ENCODE peak calls at places on chromosomes 4 and X, in six cellular contexts. One of them, this sample, is unnamed.

GRCh38 chr4:155703486-155704227 is 37.0 kb downstream of the GUCY1A1 start:
- DNase-seq in GM23248: peak; percentile 38
- DNase-seq in HCT116: no peak
- DNase-seq in MM.1S: no peak
- DNase-seq in SK-N-SH: no peak
- DNase-seq in neural progenitor cell: no peak
- DNase-seq in this sample: peak; percentile 48

GRCh38 chr4:70936200-70936787 is 34.1 kb downstream of the MOB1B start:
- DNase-seq in GM23248: no peak
- DNase-seq in neural progenitor cell: no peak
- DNase-seq in SK-N-SH: no peak
- DNase-seq in MM.1S: no peak
- DNase-seq in HCT116: no peak
- DNase-seq in this sample: no peak

GRCh38 chr4:7811536-7812190 is 128.0 kb downstream of the AFAP1 start:
- DNase-seq in MM.1S: no peak
- DNase-seq in neural progenitor cell: peak; percentile 61
- DNase-seq in GM23248: peak; percentile 63
- DNase-seq in HCT116: no peak
- DNase-seq in SK-N-SH: no peak
- DNase-seq in this sample: no peak

GRCh38 chr4:166827653-166828052 is 406.6 kb downstream of the SPOCK3 start:
- DNase-seq in GM23248: no peak
- DNase-seq in SK-N-SH: no peak
- DNase-seq in MM.1S: no peak
- DNase-seq in HCT116: no peak
- DNase-seq in neural progenitor cell: no peak
- DNase-seq in this sample: no peak

GRCh38 chr4:81648576-81649272 is 177.0 kb upstream of the RASGEF1B start:
- DNase-seq in MM.1S: peak; percentile 82
- DNase-seq in SK-N-SH: no peak
- DNase-seq in HCT116: no peak
- DNase-seq in neural progenitor cell: no peak
- DNase-seq in GM23248: no peak
- DNase-seq in this sample: no peak

GRCh38 chrX:135411893-135412292 is 9.9 kb upstream of the SMIM10L2A start:
- DNase-seq in SK-N-SH: no peak
- DNase-seq in neural progenitor cell: no peak
- DNase-seq in GM23248: peak; percentile 1
- DNase-seq in MM.1S: no peak
- DNase-seq in HCT116: no peak
- DNase-seq in this sample: peak; percentile 61

GRCh38 chrX:130771230-130771629 is 131.8 kb downstream of the ENOX2 start:
- DNase-seq in MM.1S: no peak
- DNase-seq in GM23248: peak; percentile 47
- DNase-seq in SK-N-SH: no peak
- DNase-seq in neural progenitor cell: no peak
- DNase-seq in HCT116: no peak
- DNase-seq in this sample: peak; percentile 49

GRCh38 chr4:101420661-101421060 is 73.3 kb upstream of the PPP3CA start:
- DNase-seq in HCT116: no peak
- DNase-seq in MM.1S: no peak
- DNase-seq in GM23248: peak; percentile 12
- DNase-seq in neural progenitor cell: no peak
- DNase-seq in SK-N-SH: no peak
- DNase-seq in this sample: peak; percentile 55

GRCh38 chr4:184732126-184732525 is 1.8 kb downstream of the CENPU start:
- DNase-seq in GM23248: peak; percentile 71
- DNase-seq in MM.1S: no peak
- DNase-seq in neural progenitor cell: no peak
- DNase-seq in SK-N-SH: no peak
- DNase-seq in HCT116: no peak
- DNase-seq in this sample: peak; percentile 91
- H3K4me1 ChIP-seq in GM23248: peaks cover 5% of the 10 kb centered on the region
- H3K4me1 ChIP-seq in MM.1S: peaks cover 21% of the 10 kb centered on the region
- H3K4me1 ChIP-seq in neural progenitor cell: peaks cover 32% of the 10 kb centered on the region
- H3K4me1 ChIP-seq in SK-N-SH: peaks cover 11% of the 10 kb centered on the region
- H3K4me1 ChIP-seq in HCT116: no peaks in the 10 kb centered on the region
- H3K4me1 ChIP-seq in this sample: peaks cover 21% of the 10 kb centered on the region

GRCh38 chrX:29890646-29891200 is 324.6 kb upstream of the MAGEB2 start:
- DNase-seq in neural progenitor cell: no peak
- DNase-seq in GM23248: peak; percentile 42
- DNase-seq in MM.1S: no peak
- DNase-seq in HCT116: no peak
- DNase-seq in SK-N-SH: no peak
- DNase-seq in this sample: no peak

DNA sequence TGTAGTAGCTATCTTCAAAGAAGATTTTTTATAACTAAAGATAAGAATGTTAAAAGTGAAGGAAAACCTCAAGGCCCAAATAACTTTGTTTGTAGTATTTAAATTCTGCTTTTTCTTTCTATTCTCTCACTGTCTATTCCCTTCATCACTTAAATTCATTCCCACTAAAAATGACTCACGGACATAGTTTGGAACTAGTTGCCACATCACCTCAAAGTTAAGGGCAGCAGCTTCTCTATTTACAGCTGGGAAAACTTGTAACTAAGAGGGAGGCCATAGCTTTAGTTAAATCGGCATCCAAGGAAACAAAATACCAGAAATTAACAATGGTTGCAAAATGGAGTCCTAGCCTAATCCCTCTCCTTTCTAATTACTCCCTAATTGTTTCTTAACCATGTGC is 325.4 kb upstream of the MAGEB2 start:
- DNase-seq in SK-N-SH: no peak
- DNase-seq in HCT116: no peak
- DNase-seq in MM.1S: no peak
- DNase-seq in neural progenitor cell: peak; percentile 22
- DNase-seq in GM23248: peak; percentile 53
- DNase-seq in this sample: no peak
- TF ChIP-seq EZH2phosphoT487 in SK-N-SH: no peak
- TF ChIP-seq EZH2phosphoT487 in HCT116: no peak
- TF ChIP-seq EZH2phosphoT487 in MM.1S: no peak
- TF ChIP-seq EZH2phosphoT487 in neural progenitor cell: no peak
- TF ChIP-seq EZH2phosphoT487 in GM23248: no peak
- TF ChIP-seq EZH2phosphoT487 in this sample: no peak

GRCh38 chr4:726816-727215 is 21.2 kb downstream of the PCGF3 start:
- DNase-seq in HCT116: no peak
- DNase-seq in GM23248: no peak
- DNase-seq in neural progenitor cell: no peak
- DNase-seq in SK-N-SH: no peak
- DNase-seq in MM.1S: no peak
- DNase-seq in this sample: no peak

GRCh38 chr4:724131-724530 is 18.5 kb downstream of the PCGF3 start:
- DNase-seq in SK-N-SH: no peak
- DNase-seq in neural progenitor cell: no peak
- DNase-seq in GM23248: no peak
- DNase-seq in MM.1S: no peak
- DNase-seq in HCT116: no peak
- DNase-seq in this sample: no peak

GRCh38 chr4:727576-727975 is 21.9 kb downstream of the PCGF3 start:
- DNase-seq in neural progenitor cell: no peak
- DNase-seq in GM23248: no peak
- DNase-seq in HCT116: no peak
- DNase-seq in MM.1S: no peak
- DNase-seq in SK-N-SH: no peak
- DNase-seq in this sample: no peak

GRCh38 chr4:725368-726234 is 20.0 kb downstream of the PCGF3 start:
- DNase-seq in HCT116: no peak
- DNase-seq in SK-N-SH: no peak
- DNase-seq in neural progenitor cell: no peak
- DNase-seq in GM23248: no peak
- DNase-seq in MM.1S: no peak
- DNase-seq in this sample: no peak

DNA sequence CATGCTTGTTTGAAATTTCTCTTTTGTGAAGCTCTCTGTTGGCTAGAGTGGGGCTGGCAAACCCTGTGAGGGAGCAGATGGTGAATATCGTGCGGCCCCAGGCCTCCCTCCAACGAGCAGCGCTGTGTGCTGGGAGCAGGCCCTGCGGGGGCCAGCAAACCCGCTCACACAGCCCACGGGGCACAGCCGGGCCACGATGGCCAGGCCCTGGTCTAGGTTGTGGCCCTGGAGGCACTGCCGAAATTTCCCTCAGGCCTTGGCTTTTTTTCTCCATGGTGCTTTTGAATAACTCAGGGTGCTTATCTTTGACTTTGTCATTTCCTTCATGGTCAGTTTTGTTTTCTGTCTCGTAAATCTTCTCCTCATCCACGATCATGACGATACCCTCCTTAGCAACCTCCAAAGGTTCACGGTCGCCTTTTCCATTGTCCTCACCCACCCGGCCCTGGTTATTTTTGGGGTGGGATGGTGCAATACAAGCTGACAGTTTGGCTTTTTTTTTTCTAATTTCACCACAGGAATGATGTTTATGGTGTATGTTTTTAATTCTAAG is 20.7 kb downstream of the PCGF3 start:
- DNase-seq in neural progenitor cell: no peak
- DNase-seq in GM23248: peak; percentile 78
- DNase-seq in SK-N-SH: no peak
- DNase-seq in MM.1S: no peak
- DNase-seq in HCT116: no peak
- DNase-seq in this sample: no peak
- H3K9ac ChIP-seq in neural progenitor cell: peak overlapping the region; percentile 14
- H3K9ac ChIP-seq in GM23248: peak overlapping the region; percentile 75
- H3K9ac ChIP-seq in SK-N-SH: no peak overlapping the region
- H3K9ac ChIP-seq in MM.1S: no peak overlapping the region
- H3K9ac ChIP-seq in HCT116: no peak overlapping the region
- H3K9ac ChIP-seq in this sample: no peak overlapping the region

GRCh38 chrX:45768666-45769065 is 568.0 kb upstream of the DIPK2B start:
- DNase-seq in GM23248: peak; percentile 45
- DNase-seq in HCT116: no peak
- DNase-seq in SK-N-SH: no peak
- DNase-seq in MM.1S: no peak
- DNase-seq in neural progenitor cell: no peak
- DNase-seq in this sample: no peak
- H3K4me1 ChIP-seq in GM23248: peaks cover 24% of the 10 kb centered on the region
- H3K4me1 ChIP-seq in HCT116: peaks cover 62% of the 10 kb centered on the region
- H3K4me1 ChIP-seq in SK-N-SH: no peaks in the 10 kb centered on the region
- H3K4me1 ChIP-seq in MM.1S: peaks cover 17% of the 10 kb centered on the region
- H3K4me1 ChIP-seq in neural progenitor cell: no peaks in the 10 kb centered on the region
- H3K4me1 ChIP-seq in this sample: peaks cover 44% of the 10 kb centered on the region

GRCh38 chr4:6326312-6327060 is 56.8 kb downstream of the WFS1 start:
- DNase-seq in neural progenitor cell: no peak
- DNase-seq in GM23248: no peak
- DNase-seq in SK-N-SH: no peak
- DNase-seq in MM.1S: no peak
- DNase-seq in HCT116: no peak
- DNase-seq in this sample: no peak

GRCh38 chr4:6328526-6328925 is 58.9 kb downstream of the WFS1 start:
- DNase-seq in MM.1S: no peak
- DNase-seq in SK-N-SH: no peak
- DNase-seq in neural progenitor cell: no peak
- DNase-seq in GM23248: no peak
- DNase-seq in HCT116: no peak
- DNase-seq in this sample: no peak

GRCh38 chr4:6325791-6326290 is 56.2 kb downstream of the WFS1 start:
- DNase-seq in SK-N-SH: no peak
- DNase-seq in MM.1S: no peak
- DNase-seq in neural progenitor cell: no peak
- DNase-seq in HCT116: no peak
- DNase-seq in GM23248: no peak
- DNase-seq in this sample: no peak

GRCh38 chr4:6324999-6325790 is 55.5 kb downstream of the WFS1 start:
- DNase-seq in MM.1S: no peak
- DNase-seq in HCT116: no peak
- DNase-seq in GM23248: peak; percentile 79
- DNase-seq in SK-N-SH: no peak
- DNase-seq in neural progenitor cell: peak; percentile 50
- DNase-seq in this sample: peak; percentile 73

DNA sequence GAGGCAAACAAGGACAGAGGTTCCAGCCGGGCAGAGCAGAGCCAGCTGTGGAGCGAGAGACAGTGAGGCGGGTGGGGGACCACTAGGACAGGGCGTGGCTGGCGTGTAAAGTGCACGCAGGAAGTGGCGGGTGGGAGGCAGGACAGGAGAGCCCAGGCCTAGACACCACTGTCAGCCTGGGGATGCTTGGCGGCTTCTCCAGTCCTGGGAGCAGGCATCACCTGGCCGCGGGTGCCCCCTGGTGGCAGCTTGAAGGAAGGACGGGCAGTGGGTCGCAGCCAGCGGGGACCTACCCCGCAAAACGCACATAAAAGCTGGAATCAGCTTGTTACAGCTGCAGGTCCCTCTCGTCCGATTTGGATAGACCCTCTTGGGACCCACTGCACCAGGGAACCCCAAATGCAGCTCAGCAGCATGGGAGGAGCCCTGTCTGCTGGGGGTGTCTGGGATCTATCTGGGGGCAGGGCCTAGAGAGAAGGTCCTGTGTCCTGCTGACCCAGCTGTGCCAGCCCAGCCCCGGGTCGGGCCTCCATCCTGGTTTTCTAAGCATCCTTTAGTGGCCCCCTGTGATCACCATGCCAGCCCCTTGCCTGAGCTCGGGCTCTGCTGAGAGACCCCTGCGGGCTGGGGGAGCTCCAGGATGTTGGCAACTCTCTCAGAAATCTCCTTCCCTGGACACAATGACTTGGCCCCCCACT is 57.7 kb downstream of the WFS1 start:
- DNase-seq in GM23248: peak; percentile 77
- DNase-seq in neural progenitor cell: peak; percentile 85
- DNase-seq in MM.1S: peak; percentile 68
- DNase-seq in SK-N-SH: peak; percentile 94
- DNase-seq in HCT116: peak; percentile 48
- DNase-seq in this sample: peak; percentile 69
- TF ChIP-seq EZH2phosphoT487 in GM23248: no peak
- TF ChIP-seq EZH2phosphoT487 in neural progenitor cell: no peak
- TF ChIP-seq EZH2phosphoT487 in MM.1S: no peak
- TF ChIP-seq EZH2phosphoT487 in SK-N-SH: no peak
- TF ChIP-seq EZH2phosphoT487 in HCT116: no peak
- TF ChIP-seq EZH2phosphoT487 in this sample: no peak

DNA sequence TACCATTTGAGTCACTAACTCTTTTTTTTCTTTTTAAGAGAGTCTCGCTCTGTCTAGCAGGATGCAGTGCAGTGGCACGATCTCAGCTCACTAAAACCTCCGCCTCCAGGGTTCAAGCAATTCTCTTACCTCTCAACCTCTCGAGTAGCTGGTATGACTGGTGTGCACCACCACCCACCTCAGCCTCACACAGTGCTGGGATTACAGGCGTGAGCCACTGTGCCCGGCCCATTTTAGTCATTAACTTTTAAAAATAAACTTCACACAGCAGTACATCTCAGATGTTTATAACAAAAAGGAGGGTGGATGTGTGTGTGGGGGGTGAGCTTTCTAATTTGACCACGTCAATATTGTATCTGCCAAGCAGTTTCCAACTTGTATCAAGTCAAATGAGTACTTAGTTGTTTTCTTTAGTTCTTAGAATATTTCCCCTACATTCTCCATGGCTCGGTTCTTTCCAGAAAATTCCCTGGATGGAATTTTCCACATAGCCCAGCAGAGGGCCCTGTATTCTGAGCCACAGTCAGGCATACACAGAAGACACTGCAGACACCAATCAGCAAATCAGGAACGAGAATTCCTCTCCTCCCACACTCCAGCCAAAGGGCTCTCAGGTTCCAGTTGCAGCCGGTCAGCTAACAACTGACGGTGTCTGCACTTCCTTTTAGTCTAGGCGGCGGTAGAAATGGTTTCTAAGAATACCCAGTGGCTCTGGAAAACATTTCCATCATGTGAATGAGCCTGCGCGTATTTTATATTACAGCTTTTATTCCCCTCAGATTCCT is 20.1 kb upstream of the ARAF start:
- DNase-seq in GM23248: peak; percentile 92
- DNase-seq in neural progenitor cell: peak; percentile 84
- DNase-seq in MM.1S: peak; percentile 32
- DNase-seq in SK-N-SH: peak; percentile 80
- DNase-seq in HCT116: peak; percentile 78
- DNase-seq in this sample: peak; percentile 89
- H3K9ac ChIP-seq in GM23248: peak overlapping the region; percentile 68
- H3K9ac ChIP-seq in neural progenitor cell: no peak overlapping the region
- H3K9ac ChIP-seq in MM.1S: no peak overlapping the region
- H3K9ac ChIP-seq in SK-N-SH: peak overlapping the region; percentile 41
- H3K9ac ChIP-seq in HCT116: peak overlapping the region; percentile 46
- H3K9ac ChIP-seq in this sample: peak overlapping the region; percentile 12

This sample was measured in PC-3.